ENCODE peak calls at places on chromosome 9, in six cellular contexts. One of them, this sample, is unnamed.

GRCh38 chr9:16335788-16336580 is 534.5 kb downstream of the BNC2 start:
- DNase-seq in upper lobe of right lung: no peak
- DNase-seq in dorsolateral prefrontal cortex: no peak
- DNase-seq in AG09319: peak
- DNase-seq in tibial artery: peak
- DNase-seq in lower leg skin: peak
- DNase-seq in this sample: no peak

GRCh38 chr9:127814619-127815511 is 12.2 kb downstream of the FPGS start:
- DNase-seq in AG09319: no peak
- DNase-seq in dorsolateral prefrontal cortex: no peak
- DNase-seq in upper lobe of right lung: no peak
- DNase-seq in tibial artery: no peak
- DNase-seq in lower leg skin: no peak
- DNase-seq in this sample: no peak

GRCh38 chr9:109652112-109652511 is 127.9 kb upstream of the PALM2AKAP2 start:
- DNase-seq in AG09319: no peak
- DNase-seq in lower leg skin: no peak
- DNase-seq in upper lobe of right lung: no peak
- DNase-seq in tibial artery: no peak
- DNase-seq in dorsolateral prefrontal cortex: no peak
- DNase-seq in this sample: no peak

GRCh38 chr9:124347206-124347967 is 67.9 kb downstream of the PSMB7 start:
- DNase-seq in AG09319: no peak
- DNase-seq in dorsolateral prefrontal cortex: no peak
- DNase-seq in tibial artery: no peak
- DNase-seq in upper lobe of right lung: no peak
- DNase-seq in lower leg skin: no peak
- DNase-seq in this sample: no peak

GRCh38 chr9:14391620-14392019 is 77.7 kb upstream of the NFIB start:
- DNase-seq in AG09319: no peak
- DNase-seq in lower leg skin: no peak
- DNase-seq in upper lobe of right lung: no peak
- DNase-seq in tibial artery: no peak
- DNase-seq in dorsolateral prefrontal cortex: no peak
- DNase-seq in this sample: no peak

GRCh38 chr9:6759114-6759977 is 1.6 kb downstream of the KDM4C start:
- DNase-seq in dorsolateral prefrontal cortex: no peak
- DNase-seq in lower leg skin: peak
- DNase-seq in upper lobe of right lung: no peak
- DNase-seq in AG09319: peak
- DNase-seq in tibial artery: no peak
- DNase-seq in this sample: no peak

GRCh38 chr9:6896562-6896961 is 138.8 kb downstream of the KDM4C start:
- DNase-seq in AG09319: no peak
- DNase-seq in upper lobe of right lung: no peak
- DNase-seq in dorsolateral prefrontal cortex: no peak
- DNase-seq in tibial artery: no peak
- DNase-seq in lower leg skin: no peak
- DNase-seq in this sample: no peak

GRCh38 chr9:96253059-96253696 is 48.8 kb downstream of the HSD17B3 start:
- DNase-seq in tibial artery: no peak
- DNase-seq in lower leg skin: no peak
- DNase-seq in upper lobe of right lung: no peak
- DNase-seq in dorsolateral prefrontal cortex: no peak
- DNase-seq in AG09319: no peak
- DNase-seq in this sample: no peak

GRCh38 chr9:113737414-113738271 is 138.5 kb upstream of the ZNF618 start:
- DNase-seq in lower leg skin: no peak
- DNase-seq in AG09319: peak
- DNase-seq in dorsolateral prefrontal cortex: peak
- DNase-seq in tibial artery: peak
- DNase-seq in upper lobe of right lung: no peak
- DNase-seq in this sample: peak

GRCh38 chr9:110599468-110599867 is 19.9 kb upstream of the SVEP1 start:
- DNase-seq in AG09319: no peak
- DNase-seq in tibial artery: no peak
- DNase-seq in upper lobe of right lung: no peak
- DNase-seq in lower leg skin: no peak
- DNase-seq in dorsolateral prefrontal cortex: no peak
- DNase-seq in this sample: no peak

GRCh38 chr9:114525505-114525904 is 20.2 kb upstream of the WHRN start:
- DNase-seq in tibial artery: no peak
- DNase-seq in dorsolateral prefrontal cortex: no peak
- DNase-seq in upper lobe of right lung: no peak
- DNase-seq in AG09319: no peak
- DNase-seq in lower leg skin: no peak
- DNase-seq in this sample: no peak

GRCh38 chr9:88826651-88827245 is 164.5 kb upstream of the S1PR3 start:
- DNase-seq in lower leg skin: no peak
- DNase-seq in upper lobe of right lung: no peak
- DNase-seq in AG09319: no peak
- DNase-seq in tibial artery: no peak
- DNase-seq in dorsolateral prefrontal cortex: no peak
- DNase-seq in this sample: no peak

GRCh38 chr9:99222416-99223280 is 566 bp downstream of the SEC61B start:
- DNase-seq in tibial artery: no peak
- DNase-seq in dorsolateral prefrontal cortex: no peak
- DNase-seq in lower leg skin: peak
- DNase-seq in AG09319: no peak
- DNase-seq in upper lobe of right lung: no peak
- DNase-seq in this sample: no peak

GRCh38 chr9:70557665-70558419 is 143.4 kb upstream of the KLF9 start:
- DNase-seq in lower leg skin: no peak
- DNase-seq in tibial artery: no peak
- DNase-seq in AG09319: no peak
- DNase-seq in dorsolateral prefrontal cortex: no peak
- DNase-seq in upper lobe of right lung: no peak
- DNase-seq in this sample: no peak

GRCh38 chr9:38681747-38682227 is 38.1 kb downstream of the FAM240B start:
- DNase-seq in AG09319: peak
- DNase-seq in tibial artery: no peak
- DNase-seq in upper lobe of right lung: no peak
- DNase-seq in dorsolateral prefrontal cortex: no peak
- DNase-seq in lower leg skin: no peak
- DNase-seq in this sample: no peak

GRCh38 chr9:83220737-83221136 is 157.8 kb upstream of the RASEF start:
- DNase-seq in upper lobe of right lung: no peak
- DNase-seq in AG09319: no peak
- DNase-seq in dorsolateral prefrontal cortex: no peak
- DNase-seq in lower leg skin: no peak
- DNase-seq in tibial artery: no peak
- DNase-seq in this sample: no peak

GRCh38 chr9:94927762-94928158 is 201.3 kb downstream of the AOPEP start:
- DNase-seq in AG09319: no peak
- DNase-seq in tibial artery: no peak
- DNase-seq in dorsolateral prefrontal cortex: no peak
- DNase-seq in upper lobe of right lung: peak
- DNase-seq in lower leg skin: no peak
- DNase-seq in this sample: no peak

GRCh38 chr9:14372437-14373318 is 58.7 kb upstream of the NFIB start:
- DNase-seq in AG09319: no peak
- DNase-seq in dorsolateral prefrontal cortex: no peak
- DNase-seq in upper lobe of right lung: no peak
- DNase-seq in tibial artery: no peak
- DNase-seq in lower leg skin: no peak
- DNase-seq in this sample: no peak

GRCh38 chr9:5953743-5954707 is 61.4 kb downstream of the RANBP6 start:
- DNase-seq in lower leg skin: no peak
- DNase-seq in AG09319: no peak
- DNase-seq in dorsolateral prefrontal cortex: no peak
- DNase-seq in upper lobe of right lung: no peak
- DNase-seq in tibial artery: no peak
- DNase-seq in this sample: no peak

GRCh38 chr9:91033802-91034201 is 232.2 kb downstream of the SYK start:
- DNase-seq in AG09319: no peak
- DNase-seq in tibial artery: no peak
- DNase-seq in upper lobe of right lung: no peak
- DNase-seq in lower leg skin: peak
- DNase-seq in dorsolateral prefrontal cortex: no peak
- DNase-seq in this sample: no peak

GRCh38 chr9:79565245-79565644 is 6.5 kb upstream of the TLE4 start:
- DNase-seq in upper lobe of right lung: no peak
- DNase-seq in dorsolateral prefrontal cortex: no peak
- DNase-seq in lower leg skin: no peak
- DNase-seq in AG09319: no peak
- DNase-seq in tibial artery: no peak
- DNase-seq in this sample: no peak

GRCh38 chr9:79569814-79570448 is 1.8 kb upstream of the TLE4 start:
- DNase-seq in AG09319: no peak
- DNase-seq in tibial artery: no peak
- DNase-seq in upper lobe of right lung: no peak
- DNase-seq in dorsolateral prefrontal cortex: no peak
- DNase-seq in lower leg skin: no peak
- DNase-seq in this sample: no peak

GRCh38 chr9:79570449-79571308 is 1.1 kb upstream of the TLE4 start:
- DNase-seq in dorsolateral prefrontal cortex: peak
- DNase-seq in AG09319: no peak
- DNase-seq in upper lobe of right lung: peak
- DNase-seq in lower leg skin: peak
- DNase-seq in tibial artery: peak
- DNase-seq in this sample: peak

GRCh38 chr9:79568337-79569084 is 3.3 kb upstream of the TLE4 start:
- DNase-seq in AG09319: no peak
- DNase-seq in lower leg skin: no peak
- DNase-seq in upper lobe of right lung: no peak
- DNase-seq in tibial artery: no peak
- DNase-seq in dorsolateral prefrontal cortex: no peak
- DNase-seq in this sample: no peak

DNA sequence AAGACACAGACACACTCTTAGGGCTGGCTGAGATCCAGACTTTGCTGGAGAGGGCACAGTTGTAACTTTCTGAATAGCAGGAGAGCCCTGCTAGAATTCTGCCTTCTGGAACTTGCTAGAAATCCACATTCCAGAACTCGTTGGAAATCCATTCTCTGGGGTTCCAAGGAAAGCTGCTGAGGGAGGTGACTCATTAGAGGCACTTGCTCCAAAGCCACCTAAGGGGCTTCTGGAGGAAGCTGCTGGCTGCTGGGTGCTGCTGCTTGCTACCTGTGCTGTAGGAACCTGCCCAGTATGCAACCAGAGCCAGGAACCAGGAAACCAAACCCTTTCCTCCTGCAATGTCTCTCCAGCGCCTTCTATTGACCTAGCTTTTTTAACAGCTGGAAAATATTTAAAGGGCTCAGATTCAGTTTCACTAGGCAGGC is 4.1 kb upstream of the TLE4 start:
- DNase-seq in tibial artery: no peak
- DNase-seq in dorsolateral prefrontal cortex: no peak
- DNase-seq in upper lobe of right lung: no peak
- DNase-seq in AG09319: no peak
- DNase-seq in lower leg skin: no peak
- DNase-seq in this sample: no peak
- TF ChIP-seq CTCF in tibial artery: no peak
- TF ChIP-seq CTCF in dorsolateral prefrontal cortex: no peak
- TF ChIP-seq CTCF in upper lobe of right lung: peak
- TF ChIP-seq CTCF in AG09319: no peak
- TF ChIP-seq CTCF in lower leg skin: no peak
- TF ChIP-seq CTCF in this sample: no peak

GRCh38 chr9:105413486-105414068 is 34.3 kb upstream of the FSD1L start:
- DNase-seq in tibial artery: no peak
- DNase-seq in AG09319: peak
- DNase-seq in dorsolateral prefrontal cortex: peak
- DNase-seq in upper lobe of right lung: no peak
- DNase-seq in lower leg skin: no peak
- DNase-seq in this sample: no peak
- TF ChIP-seq CTCF in tibial artery: peak
- TF ChIP-seq CTCF in AG09319: peak
- TF ChIP-seq CTCF in dorsolateral prefrontal cortex: no peak
- TF ChIP-seq CTCF in upper lobe of right lung: peak
- TF ChIP-seq CTCF in lower leg skin: no peak
- TF ChIP-seq CTCF in this sample: peak

DNA sequence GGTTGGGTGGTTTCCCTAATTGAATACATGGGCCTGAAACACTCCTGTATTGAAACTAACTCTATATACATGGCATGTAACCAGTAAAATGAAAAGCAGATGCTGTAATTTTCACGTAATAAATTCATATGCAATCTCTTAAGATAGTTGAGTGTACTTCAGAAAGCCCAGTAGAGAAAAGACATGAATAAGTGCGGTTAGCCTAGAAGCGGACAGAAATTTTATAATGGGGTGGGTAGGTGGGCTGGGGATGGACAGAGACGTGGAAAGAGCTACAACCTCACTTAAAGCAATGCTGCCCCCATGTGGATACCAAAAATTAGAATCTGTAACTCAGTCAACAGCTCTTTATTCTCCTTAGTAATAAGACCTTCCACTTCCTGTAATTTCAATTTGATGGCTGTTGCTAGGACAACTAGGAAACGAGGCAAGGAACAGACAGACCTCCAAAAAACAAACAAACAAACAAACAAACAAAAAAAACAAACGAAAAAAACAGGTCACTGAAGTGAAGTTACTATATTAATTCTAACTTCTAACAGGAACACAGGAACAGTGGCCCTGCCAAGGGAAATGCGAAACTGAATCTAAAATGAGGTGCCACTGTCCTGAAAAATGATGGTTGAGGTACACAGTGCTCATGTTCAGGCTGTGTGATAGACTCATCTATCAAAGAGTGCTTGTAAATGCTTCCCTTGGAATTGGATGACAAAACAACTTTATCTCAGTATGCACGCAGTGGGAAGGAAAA is 103.4 kb upstream of the GNA14 start:
- DNase-seq in AG09319: peak
- DNase-seq in dorsolateral prefrontal cortex: no peak
- DNase-seq in upper lobe of right lung: no peak
- DNase-seq in lower leg skin: no peak
- DNase-seq in tibial artery: no peak
- DNase-seq in this sample: no peak
- TF ChIP-seq CTCF in AG09319: peak
- TF ChIP-seq CTCF in dorsolateral prefrontal cortex: peak
- TF ChIP-seq CTCF in upper lobe of right lung: peak
- TF ChIP-seq CTCF in lower leg skin: no peak
- TF ChIP-seq CTCF in tibial artery: peak
- TF ChIP-seq CTCF in this sample: peak

GRCh38 chr9:72844440-72844768 is 108.4 kb downstream of the ALDH1A1 start:
- DNase-seq in AG09319: no peak
- DNase-seq in upper lobe of right lung: no peak
- DNase-seq in lower leg skin: no peak
- DNase-seq in tibial artery: no peak
- DNase-seq in dorsolateral prefrontal cortex: no peak
- DNase-seq in this sample: no peak
- TF ChIP-seq CTCF in AG09319: no peak
- TF ChIP-seq CTCF in upper lobe of right lung: no peak
- TF ChIP-seq CTCF in lower leg skin: no peak
- TF ChIP-seq CTCF in tibial artery: no peak
- TF ChIP-seq CTCF in dorsolateral prefrontal cortex: no peak
- TF ChIP-seq CTCF in this sample: peak

GRCh38 chr9:20042312-20042711 is 253.5 kb upstream of the SLC24A2 start:
- DNase-seq in lower leg skin: no peak
- DNase-seq in dorsolateral prefrontal cortex: no peak
- DNase-seq in upper lobe of right lung: no peak
- DNase-seq in AG09319: no peak
- DNase-seq in tibial artery: no peak
- DNase-seq in this sample: no peak
- TF ChIP-seq CTCF in lower leg skin: no peak
- TF ChIP-seq CTCF in dorsolateral prefrontal cortex: no peak
- TF ChIP-seq CTCF in upper lobe of right lung: no peak
- TF ChIP-seq CTCF in AG09319: no peak
- TF ChIP-seq CTCF in tibial artery: no peak
- TF ChIP-seq CTCF in this sample: no peak